ENCODE peak calls at places on chromosomes 3 and 15, in eight cellular contexts. N is tibial artery, Z is AG10803, W is WTC11, F is progenitor cell of endocrine pancreas, X is MM.1S, C is CD14-positive monocyte, Y is cardiac fibroblast. K is an unnamed sample.
A peak's percentile ranks its signal among the peaks of the same experiment; 100 is the strongest.

GRCh38 chr15:38436993-38437392 is 16.9 kb upstream of the FAM98B start:
- DNase-seq in N (no peak), Z (no peak), W (no peak), F (no peak), X (no peak), C (no peak), Y (no peak), K (no peak)

GRCh38 chr3:134624537-134625287 is 26.1 kb downstream of the KY start:
- DNase-seq in N (no peak), Z (no peak), W (no peak), F (peak; percentile 1), X (no peak), C (no peak), Y (no peak), K (no peak)

GRCh38 chr15:32096867-32097266 is 66.6 kb downstream of the CHRNA7 start:
- DNase-seq in N (no peak), Z (no peak), W (no peak), F (no peak), X (no peak), C (no peak), Y (no peak), K (no peak)

GRCh38 chr15:82963356-82964341 is 11.1 kb upstream of the HOMER2 start:
- DNase-seq in N (no peak), Z (peak; percentile 75), W (no peak), F (no peak), X (no peak), C (no peak), Y (peak; percentile 18), K (no peak)

GRCh38 chr3:171615281-171615680 is 155.1 kb upstream of the TNIK start:
- DNase-seq in N (no peak), Z (no peak), W (no peak), F (no peak), X (no peak), C (no peak), Y (peak; percentile 83), K (no peak)

GRCh38 chr3:98962951-98963350 is 61.5 kb upstream of the DCBLD2 start:
- DNase-seq in N (no peak), Z (no peak), W (no peak), F (no peak), X (no peak), C (no peak), Y (peak; percentile 63), K (no peak)

GRCh38 chr3:69119681-69120080 is 2.7 kb downstream of the LMOD3 start:
- DNase-seq in N (no peak), Z (no peak), W (no peak), F (no peak), X (no peak), C (no peak), Y (no peak), K (no peak)

GRCh38 chr15:99176757-99177156 is 71.9 kb downstream of the SYNM start:
- DNase-seq in N (no peak), Z (no peak), W (no peak), F (no peak), X (no peak), C (no peak), Y (no peak), K (no peak)

GRCh38 chr3:51813539-51813938 is 34.5 kb upstream of the IQCF6 start:
- DNase-seq in N (no peak), Z (no peak), W (no peak), F (no peak), X (no peak), C (no peak), Y (no peak), K (no peak)

GRCh38 chr3:66115858-66116654 is 77.3 kb upstream of the MAGI1 start:
- DNase-seq in N (peak; percentile 71), Z (peak; percentile 98), W (peak; percentile 37), F (no peak), X (no peak), C (no peak), Y (peak; percentile 98), K (no peak)

GRCh38 chr3:14497321-14497720 is 42.8 kb downstream of the GRIP2 start:
- DNase-seq in N (peak; percentile 20), Z (no peak), W (peak; percentile 49), F (no peak), X (no peak), C (no peak), Y (no peak), K (no peak)
- TF ChIP-seq CTCF in N (no peak), Z (no peak), W (no peak), F (no peak), X (no peak), C (no peak), Y (no peak), K (no peak)

GRCh38 chr15:90059208-90059985 is 42.9 kb downstream of the IDH2 start:
- DNase-seq in N (peak; percentile 86), Z (no peak), W (peak; percentile 59), F (no peak), X (peak; percentile 96), C (peak; percentile 98), Y (no peak), K (peak; percentile 88)
- TF ChIP-seq CTCF in N (no peak), Z (no peak), W (no peak), F (no peak), X (no peak), C (no peak), Y (no peak), K (no peak)

DNA sequence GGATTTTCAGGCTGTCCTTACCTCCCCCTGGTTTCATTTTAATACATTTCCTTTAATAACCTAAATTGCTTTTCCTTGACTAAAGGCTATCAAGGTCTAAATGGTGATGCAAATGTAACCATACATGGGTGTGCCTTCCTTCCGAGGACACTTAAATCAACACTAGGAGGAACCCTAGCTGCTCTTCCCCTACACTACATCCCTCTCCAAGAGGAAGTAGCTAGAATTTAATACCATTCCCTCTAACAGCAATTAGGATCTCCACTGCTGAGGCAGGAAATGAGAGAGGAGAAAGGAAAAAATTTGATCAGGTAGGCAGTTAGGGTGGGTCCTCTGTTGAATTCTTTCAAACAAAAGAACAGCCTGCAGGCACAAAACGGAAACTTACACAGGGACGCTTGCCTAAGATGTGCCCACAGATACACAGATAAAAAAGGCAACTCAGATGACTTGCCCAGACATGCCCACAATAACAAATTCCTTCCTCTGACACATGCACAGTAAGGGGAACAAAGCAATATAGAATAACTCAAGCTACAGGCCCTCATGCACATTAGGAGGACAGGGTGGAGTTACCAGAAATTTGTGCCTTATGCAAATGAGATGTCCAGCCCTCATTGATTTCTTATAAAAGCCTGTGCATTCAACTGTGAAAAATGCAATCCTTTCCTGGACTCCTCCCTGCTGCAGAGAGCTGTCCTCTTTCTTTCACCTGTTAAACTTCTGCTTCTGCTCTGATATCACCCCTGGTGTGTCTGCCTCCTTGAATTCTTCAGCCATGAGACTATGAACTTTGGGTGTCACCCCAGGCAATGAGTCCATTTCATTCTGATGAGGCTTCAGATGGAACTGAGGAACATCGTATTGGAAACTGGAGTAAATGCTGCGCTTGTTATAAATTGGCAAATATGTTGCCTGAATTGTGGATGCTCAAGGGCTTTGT is 1024.3 kb upstream of the CADM2 start:
- DNase-seq in N (no peak), Z (no peak), W (no peak), F (no peak), X (peak; percentile 76), C (no peak), Y (peak; percentile 22), K (no peak)
- TF ChIP-seq CTCF in N (no peak), Z (no peak), W (no peak), F (no peak), X (no peak), C (no peak), Y (no peak), K (no peak)

GRCh38 chr15:51349156-51349844 is 7.8 kb downstream of the GLDN start:
- DNase-seq in N (no peak), Z (peak; percentile 11), W (no peak), F (no peak), X (peak; percentile 14), C (no peak), Y (peak; percentile 18), K (no peak)
- TF ChIP-seq CTCF in N (peak; percentile 35), Z (no peak), W (no peak), F (no peak), X (no peak), C (no peak), Y (no peak), K (no peak)

GRCh38 chr3:12707425-12707824 is 43.5 kb upstream of the RAF1 start:
- DNase-seq in N (no peak), Z (peak; percentile 45), W (no peak), F (no peak), X (no peak), C (no peak), Y (peak; percentile 44), K (no peak)
- TF ChIP-seq CTCF in N (no peak), Z (no peak), W (no peak), F (no peak), X (no peak), C (no peak), Y (no peak), K (no peak)